ENCODE peak calls at places on chromosomes 13 and 19, in nine cellular contexts. One of them, this sample, is unnamed.

GRCh38 chr19:11260996-11261395 is 1.3 kb downstream of the DOCK6 start:
- DNase-seq in AG09309: no peak
- DNase-seq in astrocyte of the cerebellum: no peak
- DNase-seq in mammary epithelial cell: no peak
- DNase-seq in lung: no peak
- DNase-seq in aorta: no peak
- DNase-seq in K562: no peak
- DNase-seq in heart right ventricle: no peak
- DNase-seq in sigmoid colon: no peak
- DNase-seq in this sample: no peak

GRCh38 chr19:17240062-17240854 is 5.5 kb downstream of the NR2F6 start:
- DNase-seq in AG09309: no peak
- DNase-seq in astrocyte of the cerebellum: no peak
- DNase-seq in mammary epithelial cell: no peak
- DNase-seq in lung: no peak
- DNase-seq in aorta: no peak
- DNase-seq in K562: no peak
- DNase-seq in heart right ventricle: no peak
- DNase-seq in sigmoid colon: no peak
- DNase-seq in this sample: no peak

GRCh38 chr13:94700536-94700935 is 11.8 kb downstream of the SOX21 start:
- DNase-seq in AG09309: no peak
- DNase-seq in astrocyte of the cerebellum: no peak
- DNase-seq in mammary epithelial cell: no peak
- DNase-seq in lung: no peak
- DNase-seq in aorta: no peak
- DNase-seq in K562: no peak
- DNase-seq in heart right ventricle: no peak
- DNase-seq in sigmoid colon: no peak
- DNase-seq in this sample: peak

GRCh38 chr19:15136234-15136954 is 29.2 kb downstream of the SYDE1 start:
- DNase-seq in AG09309: no peak
- DNase-seq in astrocyte of the cerebellum: no peak
- DNase-seq in mammary epithelial cell: peak
- DNase-seq in lung: no peak
- DNase-seq in aorta: no peak
- DNase-seq in K562: no peak
- DNase-seq in heart right ventricle: no peak
- DNase-seq in sigmoid colon: no peak
- DNase-seq in this sample: peak

GRCh38 chr19:9700229-9700981 is 25.5 kb upstream of the ZNF562 start:
- DNase-seq in AG09309: no peak
- DNase-seq in astrocyte of the cerebellum: no peak
- DNase-seq in mammary epithelial cell: no peak
- DNase-seq in lung: no peak
- DNase-seq in aorta: no peak
- DNase-seq in K562: peak
- DNase-seq in heart right ventricle: no peak
- DNase-seq in sigmoid colon: no peak
- DNase-seq in this sample: no peak

GRCh38 chr13:75766636-75767035 is 130.5 kb downstream of the LMO7 start:
- DNase-seq in AG09309: no peak
- DNase-seq in astrocyte of the cerebellum: no peak
- DNase-seq in mammary epithelial cell: no peak
- DNase-seq in lung: no peak
- DNase-seq in aorta: no peak
- DNase-seq in K562: no peak
- DNase-seq in heart right ventricle: no peak
- DNase-seq in sigmoid colon: no peak
- DNase-seq in this sample: no peak

GRCh38 chr13:113369881-113370280 is 6.0 kb upstream of the GRTP1 start:
- DNase-seq in AG09309: no peak
- DNase-seq in astrocyte of the cerebellum: no peak
- DNase-seq in mammary epithelial cell: no peak
- DNase-seq in lung: no peak
- DNase-seq in aorta: no peak
- DNase-seq in K562: no peak
- DNase-seq in heart right ventricle: no peak
- DNase-seq in sigmoid colon: peak
- DNase-seq in this sample: no peak

GRCh38 chr19:33438987-33439781 is 65.7 kb downstream of the CEBPG start:
- DNase-seq in AG09309: no peak
- DNase-seq in astrocyte of the cerebellum: no peak
- DNase-seq in mammary epithelial cell: no peak
- DNase-seq in lung: no peak
- DNase-seq in aorta: peak
- DNase-seq in K562: peak
- DNase-seq in heart right ventricle: no peak
- DNase-seq in sigmoid colon: peak
- DNase-seq in this sample: no peak

GRCh38 chr19:802888-803561 is 5.8 kb downstream of the PTBP1 start:
- DNase-seq in AG09309: no peak
- DNase-seq in astrocyte of the cerebellum: no peak
- DNase-seq in mammary epithelial cell: no peak
- DNase-seq in lung: no peak
- DNase-seq in aorta: no peak
- DNase-seq in K562: no peak
- DNase-seq in heart right ventricle: no peak
- DNase-seq in sigmoid colon: no peak
- DNase-seq in this sample: no peak

GRCh38 chr19:374183-374885 is 29.7 kb upstream of the MIER2 start:
- DNase-seq in AG09309: no peak
- DNase-seq in astrocyte of the cerebellum: no peak
- DNase-seq in mammary epithelial cell: peak
- DNase-seq in lung: no peak
- DNase-seq in aorta: no peak
- DNase-seq in K562: no peak
- DNase-seq in heart right ventricle: no peak
- DNase-seq in sigmoid colon: peak
- DNase-seq in this sample: no peak

GRCh38 chr13:30395192-30396158 is 26.8 kb upstream of the UBE2L5 start:
- DNase-seq in AG09309: peak
- DNase-seq in astrocyte of the cerebellum: peak
- DNase-seq in mammary epithelial cell: peak
- DNase-seq in lung: peak
- DNase-seq in aorta: peak
- DNase-seq in K562: no peak
- DNase-seq in heart right ventricle: peak
- DNase-seq in sigmoid colon: peak
- DNase-seq in this sample: peak
- H3K4me3 ChIP-seq in AG09309: peak
- H3K4me3 ChIP-seq in astrocyte of the cerebellum: peak
- H3K4me3 ChIP-seq in mammary epithelial cell: peak
- H3K4me3 ChIP-seq in lung: peak
- H3K4me3 ChIP-seq in aorta: peak
- H3K4me3 ChIP-seq in K562: peak
- H3K4me3 ChIP-seq in heart right ventricle: peak
- H3K4me3 ChIP-seq in sigmoid colon: peak
- H3K4me3 ChIP-seq in this sample: no peak

DNA sequence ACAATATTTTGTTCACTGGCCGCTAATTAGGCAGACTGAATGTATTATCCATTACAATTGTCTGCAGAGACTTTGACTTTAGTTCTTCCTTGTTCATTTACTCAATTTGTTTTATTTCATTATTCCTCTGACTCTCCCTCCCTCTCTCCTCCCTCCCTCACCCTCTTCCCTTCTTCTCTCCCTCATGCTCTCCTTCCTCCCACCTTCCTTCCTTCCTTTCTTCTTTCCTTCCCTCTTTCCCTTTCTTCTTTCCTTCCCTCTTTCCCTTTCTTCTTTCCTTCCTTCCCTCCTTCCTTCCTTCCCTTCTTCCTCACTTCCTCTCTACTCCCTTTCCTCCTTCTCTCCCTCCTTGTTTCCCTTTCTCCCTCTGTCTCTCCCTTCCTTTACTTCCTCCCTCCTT is 1591.0 kb upstream of the SLC10A2 start:
- DNase-seq in AG09309: no peak
- DNase-seq in astrocyte of the cerebellum: no peak
- DNase-seq in mammary epithelial cell: no peak
- DNase-seq in lung: no peak
- DNase-seq in aorta: no peak
- DNase-seq in K562: no peak
- DNase-seq in heart right ventricle: no peak
- DNase-seq in sigmoid colon: no peak
- DNase-seq in this sample: no peak
- H3K4me3 ChIP-seq in AG09309: no peak
- H3K4me3 ChIP-seq in astrocyte of the cerebellum: no peak
- H3K4me3 ChIP-seq in mammary epithelial cell: no peak
- H3K4me3 ChIP-seq in lung: no peak
- H3K4me3 ChIP-seq in aorta: no peak
- H3K4me3 ChIP-seq in K562: no peak
- H3K4me3 ChIP-seq in heart right ventricle: no peak
- H3K4me3 ChIP-seq in sigmoid colon: no peak
- H3K4me3 ChIP-seq in this sample: no peak

DNA sequence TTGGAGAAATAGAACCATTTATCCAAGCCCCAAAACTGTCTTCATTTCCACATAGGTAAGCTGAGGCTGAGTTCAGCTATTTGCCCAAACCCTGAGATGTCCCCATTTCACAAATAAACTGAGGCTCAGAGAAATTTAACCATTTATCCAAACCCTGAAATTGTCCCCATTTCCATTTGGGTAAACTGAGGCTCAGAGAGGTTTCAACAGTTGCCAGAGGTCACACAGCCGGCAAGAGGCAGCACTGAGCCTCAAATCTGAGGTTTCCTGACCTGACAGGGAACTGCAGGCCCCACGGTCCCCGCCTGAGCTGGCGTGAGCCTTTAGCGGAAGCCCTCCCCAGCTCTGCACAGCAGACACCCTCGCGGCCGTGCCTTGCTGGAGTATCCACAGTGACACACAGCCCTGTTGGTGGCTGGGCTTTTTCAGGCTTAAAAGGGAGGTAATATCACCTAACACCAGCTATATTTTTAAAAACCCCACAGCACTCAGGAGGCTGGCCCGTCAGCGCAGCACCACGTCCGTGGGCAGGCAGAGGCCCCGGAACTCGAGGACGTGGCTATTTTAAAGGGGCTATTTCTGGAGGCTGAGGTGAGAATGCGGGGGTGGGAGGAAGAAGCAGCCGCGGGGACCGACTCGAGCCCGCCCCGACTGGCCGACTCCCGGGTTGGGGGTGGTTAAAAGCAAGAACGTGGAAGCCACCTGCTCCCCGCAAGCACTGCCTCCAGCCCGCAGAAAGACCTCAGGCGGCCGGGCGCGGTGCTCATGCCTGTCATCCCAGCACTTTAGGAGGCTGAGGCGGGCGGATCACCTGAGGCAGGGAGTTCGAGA is 18.5 kb downstream of the PTPRS start:
- DNase-seq in AG09309: no peak
- DNase-seq in astrocyte of the cerebellum: no peak
- DNase-seq in mammary epithelial cell: no peak
- DNase-seq in lung: no peak
- DNase-seq in aorta: no peak
- DNase-seq in K562: peak
- DNase-seq in heart right ventricle: no peak
- DNase-seq in sigmoid colon: no peak
- DNase-seq in this sample: no peak
- H3K4me3 ChIP-seq in AG09309: no peak
- H3K4me3 ChIP-seq in astrocyte of the cerebellum: no peak
- H3K4me3 ChIP-seq in mammary epithelial cell: no peak
- H3K4me3 ChIP-seq in lung: no peak
- H3K4me3 ChIP-seq in aorta: no peak
- H3K4me3 ChIP-seq in K562: no peak
- H3K4me3 ChIP-seq in heart right ventricle: no peak
- H3K4me3 ChIP-seq in sigmoid colon: no peak
- H3K4me3 ChIP-seq in this sample: no peak

GRCh38 chr19:5492281-5492812 is 37.1 kb downstream of the ZNRF4 start:
- DNase-seq in AG09309: no peak
- DNase-seq in astrocyte of the cerebellum: no peak
- DNase-seq in mammary epithelial cell: no peak
- DNase-seq in lung: no peak
- DNase-seq in aorta: no peak
- DNase-seq in K562: no peak
- DNase-seq in heart right ventricle: no peak
- DNase-seq in sigmoid colon: no peak
- DNase-seq in this sample: no peak
- H3K4me3 ChIP-seq in AG09309: no peak
- H3K4me3 ChIP-seq in astrocyte of the cerebellum: no peak
- H3K4me3 ChIP-seq in mammary epithelial cell: no peak
- H3K4me3 ChIP-seq in lung: no peak
- H3K4me3 ChIP-seq in aorta: no peak
- H3K4me3 ChIP-seq in K562: no peak
- H3K4me3 ChIP-seq in heart right ventricle: no peak
- H3K4me3 ChIP-seq in sigmoid colon: no peak
- H3K4me3 ChIP-seq in this sample: no peak

GRCh38 chr19:22527554-22527953 is 105.4 kb upstream of the ZNF98 start:
- DNase-seq in AG09309: no peak
- DNase-seq in astrocyte of the cerebellum: no peak
- DNase-seq in mammary epithelial cell: no peak
- DNase-seq in lung: no peak
- DNase-seq in aorta: no peak
- DNase-seq in K562: no peak
- DNase-seq in heart right ventricle: no peak
- DNase-seq in sigmoid colon: no peak
- DNase-seq in this sample: no peak
- H3K4me3 ChIP-seq in AG09309: no peak
- H3K4me3 ChIP-seq in astrocyte of the cerebellum: no peak
- H3K4me3 ChIP-seq in mammary epithelial cell: no peak
- H3K4me3 ChIP-seq in lung: no peak
- H3K4me3 ChIP-seq in aorta: peak
- H3K4me3 ChIP-seq in K562: no peak
- H3K4me3 ChIP-seq in heart right ventricle: peak
- H3K4me3 ChIP-seq in sigmoid colon: no peak
- H3K4me3 ChIP-seq in this sample: no peak

This sample was measured in trophoblast cell.